ENCODE peak calls at places on chromosomes 3 and 15, in seven cellular contexts. T is GM06990; I is mesothelial cell of epicardium; A is kidney tubule cell; Z is activated CD4-positive, alpha-beta T cell treated with anti-CD3 and anti-CD28 coated beads, Interleukin-2, amount 50 U/mL, for 24 hours; D is heart left ventricle; F is testis. L is an unnamed sample.

GRCh38 chr3:16609927-16610580 is 4.8 kb upstream of the DAZL start:
- DNase-seq in D (no peak), A (no peak), Z (no peak), F (no peak), T (no peak), I (no peak), L (no peak)

GRCh38 chr15:28125673-28126651 is 26.8 kb upstream of the OCA2 start:
- DNase-seq in A (peak), F (no peak), Z (peak), T (no peak), D (no peak), I (no peak), L (peak)

GRCh38 chr3:30453364-30454039 is 152.9 kb upstream of the TGFBR2 start:
- DNase-seq in D (peak), Z (no peak), A (no peak), T (no peak), F (no peak), I (no peak), L (no peak)

GRCh38 chr3:188772886-188773285 is 398.9 kb upstream of the TPRG1 start:
- DNase-seq in D (no peak), I (no peak), T (no peak), A (peak), F (peak), Z (no peak), L (no peak)

GRCh38 chr3:49666592-49666991 is 7.6 kb upstream of the APEH start:
- DNase-seq in T (no peak), F (no peak), I (no peak), D (no peak), Z (no peak), A (no peak), L (no peak)

GRCh38 chr3:115113367-115113766 is 33.7 kb downstream of the ZBTB20 start:
- DNase-seq in I (no peak), T (no peak), F (no peak), D (no peak), Z (no peak), A (no peak), L (no peak)

GRCh38 chr3:126672741-126673140 is 17.8 kb upstream of the TXNRD3 start:
- DNase-seq in F (no peak), D (no peak), A (no peak), Z (no peak), I (no peak), T (no peak), L (no peak)

GRCh38 chr15:34799149-34799824 is 3.9 kb upstream of the ACTC1 start:
- DNase-seq in D (peak), T (no peak), Z (no peak), A (peak), F (peak), I (no peak), L (no peak)

GRCh38 chr3:14548321-14548729 is 8.2 kb upstream of the GRIP2 start:
- DNase-seq in D (peak), A (peak), T (no peak), F (peak), I (peak), Z (peak), L (peak)

GRCh38 chr3:25191703-25192102 is 236.4 kb upstream of the RARB start:
- DNase-seq in T (no peak), A (no peak), D (no peak), I (no peak), Z (no peak), F (no peak), L (no peak)

GRCh38 chr3:9883676-9884554 is 3.9 kb upstream of the CIDEC start:
- DNase-seq in D (no peak), F (no peak), A (peak), I (no peak), T (no peak), Z (no peak), L (no peak)

GRCh38 chr3:50516048-50516871 is 12.8 kb upstream of the CACNA2D2 start:
- DNase-seq in Z (no peak), F (peak), D (peak), I (peak), T (no peak), A (no peak), L (no peak)

GRCh38 chr15:59247364-59247763 is 40.7 kb downstream of the LDHAL6B start:
- DNase-seq in D (peak), T (peak), Z (peak), I (no peak), A (peak), F (peak), L (peak)

GRCh38 chr3:123817413-123817812 is 66.7 kb downstream of the MYLK start:
- DNase-seq in A (no peak), D (no peak), Z (no peak), I (no peak), T (no peak), F (no peak), L (no peak)

GRCh38 chr3:183930069-183930468 is 45.4 kb upstream of the PARL start:
- DNase-seq in F (no peak), D (no peak), T (no peak), Z (no peak), I (no peak), A (no peak), L (no peak)

GRCh38 chr3:79018671-79019136 is 749.1 kb downstream of the ROBO1 start:
- DNase-seq in F (peak), I (peak), A (peak), D (peak), T (peak), Z (no peak), L (peak)

GRCh38 chr15:70521576-70522322 is 241.6 kb downstream of the UACA start:
- DNase-seq in D (no peak), Z (no peak), T (no peak), F (no peak), I (no peak), A (no peak), L (no peak)

GRCh38 chr3:53169045-53169831 is 8.2 kb downstream of the PRKCD start:
- DNase-seq in T (peak), I (no peak), D (no peak), F (peak), Z (no peak), A (no peak), L (no peak)

GRCh38 chr15:67207555-67208182 is 46.8 kb downstream of the AAGAB start:
- DNase-seq in D (no peak), T (no peak), A (no peak), I (no peak), F (no peak), Z (no peak), L (no peak)

GRCh38 chr15:98440917-98441316 is 207.4 kb upstream of the IGF1R start:
- DNase-seq in T (no peak), A (peak), D (no peak), I (no peak), Z (no peak), F (no peak), L (no peak)

GRCh38 chr3:94101860-94102259 is 39.0 kb downstream of the NSUN3 start:
- DNase-seq in T (no peak), F (no peak), Z (no peak), A (no peak), D (no peak), I (no peak), L (no peak)

GRCh38 chr3:168395551-168395950 is 299.8 kb upstream of the GOLIM4 start:
- DNase-seq in F (no peak), I (no peak), Z (no peak), D (no peak), A (no peak), T (no peak), L (no peak)

GRCh38 chr3:45741742-45742141 is 52.5 kb downstream of the SACM1L start:
- DNase-seq in A (no peak), T (no peak), F (no peak), I (no peak), D (no peak), Z (no peak), L (peak)

GRCh38 chr3:169886671-169887070 is 16.9 kb upstream of the LRRC31 start:
- DNase-seq in F (peak), A (peak), Z (no peak), T (no peak), I (no peak), D (peak), L (peak)

GRCh38 chr15:80780416-80781221 is 1.4 kb downstream of the CEMIP start:
- DNase-seq in D (peak), I (peak), A (peak), Z (no peak), T (no peak), F (peak), L (no peak)

GRCh38 chr3:67090472-67090871 is 92.4 kb downstream of the KBTBD8 start:
- DNase-seq in D (no peak), A (peak), I (no peak), T (no peak), F (no peak), Z (no peak), L (no peak)

GRCh38 chr3:166322394-166322793 is 485.2 kb upstream of the BCHE start:
- DNase-seq in I (no peak), T (no peak), F (no peak), D (no peak), A (no peak), Z (no peak), L (no peak)